ENCODE peak calls at places on chromosomes 6 and 20, in five cellular contexts. One of them, this sample, is unnamed. For H3K27me3, H3K9me3 and H3K36me3, the result is how much of the 10 kb centered on the place peaks cover.

GRCh38 chr6:125989631-125990030 is 3.3 kb downstream of the TRMT11 start:
- DNase-seq in CD8-positive, alpha-beta T cell: no peak
- DNase-seq in adrenal gland: no peak
- DNase-seq in cardiac muscle cell: no peak
- DNase-seq in naive thymus-derived CD4-positive, alpha-beta T cell: no peak
- DNase-seq in this sample: no peak

GRCh38 chr6:3517350-3517749 is 60.5 kb upstream of the SLC22A23 start:
- DNase-seq in naive thymus-derived CD4-positive, alpha-beta T cell: no peak
- DNase-seq in cardiac muscle cell: no peak
- DNase-seq in adrenal gland: no peak
- DNase-seq in CD8-positive, alpha-beta T cell: no peak
- DNase-seq in this sample: peak

GRCh38 chr6:30075987-30076311 is 380 bp upstream of the RNF39 start:
- DNase-seq in adrenal gland: no peak
- DNase-seq in CD8-positive, alpha-beta T cell: no peak
- DNase-seq in cardiac muscle cell: no peak
- DNase-seq in naive thymus-derived CD4-positive, alpha-beta T cell: no peak
- DNase-seq in this sample: no peak

GRCh38 chr6:39124114-39124513 is 9.1 kb upstream of the SAYSD1 start:
- DNase-seq in adrenal gland: no peak
- DNase-seq in naive thymus-derived CD4-positive, alpha-beta T cell: no peak
- DNase-seq in cardiac muscle cell: peak
- DNase-seq in CD8-positive, alpha-beta T cell: no peak
- DNase-seq in this sample: no peak

GRCh38 chr6:32908897-32909296 is 31.9 kb downstream of the HLA-DMB start:
- DNase-seq in naive thymus-derived CD4-positive, alpha-beta T cell: no peak
- DNase-seq in CD8-positive, alpha-beta T cell: no peak
- DNase-seq in cardiac muscle cell: no peak
- DNase-seq in adrenal gland: no peak
- DNase-seq in this sample: no peak

GRCh38 chr20:58682656-58683055 is 9.9 kb upstream of the NPEPL1 start:
- DNase-seq in naive thymus-derived CD4-positive, alpha-beta T cell: no peak
- DNase-seq in adrenal gland: no peak
- DNase-seq in CD8-positive, alpha-beta T cell: no peak
- DNase-seq in cardiac muscle cell: no peak
- DNase-seq in this sample: no peak

GRCh38 chr6:21665436-21666199 is 72.1 kb downstream of the SOX4 start:
- DNase-seq in CD8-positive, alpha-beta T cell: no peak
- DNase-seq in cardiac muscle cell: no peak
- DNase-seq in adrenal gland: no peak
- DNase-seq in naive thymus-derived CD4-positive, alpha-beta T cell: no peak
- DNase-seq in this sample: no peak

GRCh38 chr20:33209789-33210188 is 7.4 kb upstream of the BPIFA3 start:
- DNase-seq in CD8-positive, alpha-beta T cell: no peak
- DNase-seq in adrenal gland: peak
- DNase-seq in cardiac muscle cell: peak
- DNase-seq in naive thymus-derived CD4-positive, alpha-beta T cell: no peak
- DNase-seq in this sample: peak

GRCh38 chr6:159691963-159692287 is 1.1 kb downstream of the SOD2 start:
- DNase-seq in adrenal gland: no peak
- DNase-seq in CD8-positive, alpha-beta T cell: no peak
- DNase-seq in cardiac muscle cell: no peak
- DNase-seq in naive thymus-derived CD4-positive, alpha-beta T cell: no peak
- DNase-seq in this sample: no peak

GRCh38 chr6:99129835-99130234 is 182.1 kb upstream of the FBXL4 start:
- DNase-seq in CD8-positive, alpha-beta T cell: no peak
- DNase-seq in cardiac muscle cell: no peak
- DNase-seq in naive thymus-derived CD4-positive, alpha-beta T cell: no peak
- DNase-seq in adrenal gland: no peak
- DNase-seq in this sample: no peak

GRCh38 chr20:51326241-51326819 is 216.2 kb downstream of the NFATC2 start:
- DNase-seq in CD8-positive, alpha-beta T cell: no peak
- DNase-seq in adrenal gland: peak
- DNase-seq in cardiac muscle cell: peak
- DNase-seq in naive thymus-derived CD4-positive, alpha-beta T cell: no peak
- DNase-seq in this sample: no peak

GRCh38 chr6:112149719-112150263 is 62.4 kb downstream of the FAM229B start:
- DNase-seq in CD8-positive, alpha-beta T cell: no peak
- DNase-seq in naive thymus-derived CD4-positive, alpha-beta T cell: no peak
- DNase-seq in cardiac muscle cell: no peak
- DNase-seq in adrenal gland: no peak
- DNase-seq in this sample: no peak

GRCh38 chr6:3813150-3813780 is 35.9 kb upstream of the FAM50B start:
- DNase-seq in adrenal gland: peak
- DNase-seq in naive thymus-derived CD4-positive, alpha-beta T cell: no peak
- DNase-seq in cardiac muscle cell: no peak
- DNase-seq in CD8-positive, alpha-beta T cell: no peak
- DNase-seq in this sample: peak

GRCh38 chr6:104525677-104526322 is 333.9 kb downstream of the HACE1 start:
- DNase-seq in naive thymus-derived CD4-positive, alpha-beta T cell: peak
- DNase-seq in adrenal gland: peak
- DNase-seq in CD8-positive, alpha-beta T cell: peak
- DNase-seq in cardiac muscle cell: peak
- DNase-seq in this sample: peak

GRCh38 chr20:35762461-35762860 is 9.4 kb upstream of the PHF20 start:
- DNase-seq in CD8-positive, alpha-beta T cell: no peak
- DNase-seq in naive thymus-derived CD4-positive, alpha-beta T cell: no peak
- DNase-seq in cardiac muscle cell: no peak
- DNase-seq in adrenal gland: no peak
- DNase-seq in this sample: no peak

GRCh38 chr6:65701325-65701724 is 5.7 kb downstream of the EYS start:
- DNase-seq in naive thymus-derived CD4-positive, alpha-beta T cell: no peak
- DNase-seq in CD8-positive, alpha-beta T cell: no peak
- DNase-seq in cardiac muscle cell: no peak
- DNase-seq in adrenal gland: no peak
- DNase-seq in this sample: no peak

GRCh38 chr20:19265646-19266374 is 53.4 kb downstream of the SLC24A3 start:
- DNase-seq in naive thymus-derived CD4-positive, alpha-beta T cell: no peak
- DNase-seq in adrenal gland: no peak
- DNase-seq in CD8-positive, alpha-beta T cell: no peak
- DNase-seq in cardiac muscle cell: peak
- DNase-seq in this sample: no peak

GRCh38 chr6:37038297-37039198 is 33.1 kb downstream of the FGD2 start:
- DNase-seq in CD8-positive, alpha-beta T cell: no peak
- DNase-seq in naive thymus-derived CD4-positive, alpha-beta T cell: no peak
- DNase-seq in adrenal gland: peak
- DNase-seq in cardiac muscle cell: no peak
- DNase-seq in this sample: no peak

GRCh38 chr20:49424536-49424935 is 57.9 kb downstream of the KCNB1 start:
- DNase-seq in adrenal gland: no peak
- DNase-seq in CD8-positive, alpha-beta T cell: no peak
- DNase-seq in naive thymus-derived CD4-positive, alpha-beta T cell: no peak
- DNase-seq in cardiac muscle cell: no peak
- DNase-seq in this sample: peak

GRCh38 chr20:57407541-57407956 is 16.4 kb downstream of the RBM38 start:
- DNase-seq in cardiac muscle cell: no peak
- DNase-seq in adrenal gland: no peak
- DNase-seq in naive thymus-derived CD4-positive, alpha-beta T cell: no peak
- DNase-seq in CD8-positive, alpha-beta T cell: peak
- DNase-seq in this sample: no peak

GRCh38 chr6:83199865-83200230 is 6.7 kb downstream of the RWDD2A start:
- DNase-seq in adrenal gland: no peak
- DNase-seq in cardiac muscle cell: no peak
- DNase-seq in CD8-positive, alpha-beta T cell: no peak
- DNase-seq in naive thymus-derived CD4-positive, alpha-beta T cell: no peak
- DNase-seq in this sample: peak

GRCh38 chr6:165988757-165989456 is 178.7 kb downstream of the TBXT start:
- DNase-seq in adrenal gland: no peak
- DNase-seq in cardiac muscle cell: no peak
- DNase-seq in CD8-positive, alpha-beta T cell: no peak
- DNase-seq in naive thymus-derived CD4-positive, alpha-beta T cell: no peak
- DNase-seq in this sample: no peak

GRCh38 chr6:30071081-30071818 is 4.3 kb downstream of the PPP1R11 start:
- DNase-seq in cardiac muscle cell: peak
- DNase-seq in adrenal gland: peak
- DNase-seq in CD8-positive, alpha-beta T cell: no peak
- DNase-seq in naive thymus-derived CD4-positive, alpha-beta T cell: no peak
- DNase-seq in this sample: no peak

DNA sequence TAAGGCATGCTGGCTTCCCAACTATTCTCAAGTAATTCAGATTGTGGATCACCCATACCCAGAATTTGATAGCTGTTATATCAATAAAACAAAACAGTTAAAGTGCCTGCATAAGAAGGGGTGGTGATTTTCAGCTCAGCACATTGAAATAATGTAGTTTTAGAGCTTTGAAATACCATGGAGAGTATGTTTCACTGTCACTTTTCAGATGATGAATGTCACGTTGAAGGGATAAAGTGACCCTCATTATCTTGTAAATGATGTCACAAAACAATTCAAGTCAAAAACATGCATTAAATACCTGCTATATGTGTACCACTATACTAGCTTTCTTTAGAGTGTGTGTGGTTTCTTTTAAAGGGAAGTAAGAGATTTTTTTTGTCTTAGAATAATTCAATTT is 27.6 kb downstream of the MLIP start:
- DNase-seq in naive thymus-derived CD4-positive, alpha-beta T cell: no peak
- DNase-seq in adrenal gland: no peak
- DNase-seq in CD8-positive, alpha-beta T cell: no peak
- DNase-seq in cardiac muscle cell: no peak
- DNase-seq in this sample: no peak
- H3K27me3 ChIP-seq in naive thymus-derived CD4-positive, alpha-beta T cell: under half
- H3K27me3 ChIP-seq in adrenal gland: under half
- H3K27me3 ChIP-seq in CD8-positive, alpha-beta T cell: under half
- H3K27me3 ChIP-seq in cardiac muscle cell: under half
- H3K27me3 ChIP-seq in this sample: under half

GRCh38 chr20:55099251-55099650 is 623.9 kb downstream of the DOK5 start:
- DNase-seq in cardiac muscle cell: no peak
- DNase-seq in naive thymus-derived CD4-positive, alpha-beta T cell: no peak
- DNase-seq in CD8-positive, alpha-beta T cell: no peak
- DNase-seq in adrenal gland: no peak
- DNase-seq in this sample: no peak
- H3K9me3 ChIP-seq in cardiac muscle cell: under half
- H3K9me3 ChIP-seq in naive thymus-derived CD4-positive, alpha-beta T cell: under half
- H3K9me3 ChIP-seq in CD8-positive, alpha-beta T cell: under half
- H3K9me3 ChIP-seq in adrenal gland: under half
- H3K9me3 ChIP-seq in this sample: under half

GRCh38 chr6:28838634-28839442 is 84.9 kb downstream of the TRIM27 start:
- DNase-seq in naive thymus-derived CD4-positive, alpha-beta T cell: peak
- DNase-seq in adrenal gland: peak
- DNase-seq in CD8-positive, alpha-beta T cell: peak
- DNase-seq in cardiac muscle cell: peak
- DNase-seq in this sample: peak

GRCh38 chr6:28838289-28838633 is 85.5 kb downstream of the TRIM27 start:
- DNase-seq in CD8-positive, alpha-beta T cell: peak
- DNase-seq in cardiac muscle cell: peak
- DNase-seq in naive thymus-derived CD4-positive, alpha-beta T cell: peak
- DNase-seq in adrenal gland: peak
- DNase-seq in this sample: no peak

GRCh38 chr6:28841290-28841689 is 82.5 kb downstream of the TRIM27 start:
- DNase-seq in CD8-positive, alpha-beta T cell: no peak
- DNase-seq in adrenal gland: no peak
- DNase-seq in cardiac muscle cell: no peak
- DNase-seq in naive thymus-derived CD4-positive, alpha-beta T cell: no peak
- DNase-seq in this sample: no peak

GRCh38 chr6:28839443-28840120 is 84.2 kb downstream of the TRIM27 start:
- DNase-seq in adrenal gland: no peak
- DNase-seq in cardiac muscle cell: no peak
- DNase-seq in naive thymus-derived CD4-positive, alpha-beta T cell: no peak
- DNase-seq in CD8-positive, alpha-beta T cell: no peak
- DNase-seq in this sample: no peak
- H3K36me3 ChIP-seq in adrenal gland: under half
- H3K36me3 ChIP-seq in cardiac muscle cell: under half
- H3K36me3 ChIP-seq in naive thymus-derived CD4-positive, alpha-beta T cell: under half
- H3K36me3 ChIP-seq in CD8-positive, alpha-beta T cell: under half
- H3K36me3 ChIP-seq in this sample: under half

GRCh38 chr20:53269380-53269779 is 297.2 kb downstream of the TSHZ2 start:
- DNase-seq in cardiac muscle cell: no peak
- DNase-seq in adrenal gland: no peak
- DNase-seq in CD8-positive, alpha-beta T cell: no peak
- DNase-seq in naive thymus-derived CD4-positive, alpha-beta T cell: no peak
- DNase-seq in this sample: no peak
- H3K27me3 ChIP-seq in cardiac muscle cell: under half
- H3K27me3 ChIP-seq in adrenal gland: under half
- H3K27me3 ChIP-seq in CD8-positive, alpha-beta T cell: under half
- H3K27me3 ChIP-seq in naive thymus-derived CD4-positive, alpha-beta T cell: under half
- H3K27me3 ChIP-seq in this sample: under half

GRCh38 chr20:62112368-62112767 is 9.9 kb upstream of the LSM14B start:
- DNase-seq in naive thymus-derived CD4-positive, alpha-beta T cell: no peak
- DNase-seq in adrenal gland: no peak
- DNase-seq in CD8-positive, alpha-beta T cell: no peak
- DNase-seq in cardiac muscle cell: no peak
- DNase-seq in this sample: no peak
- H3K9me3 ChIP-seq in naive thymus-derived CD4-positive, alpha-beta T cell: under half
- H3K9me3 ChIP-seq in adrenal gland: under half
- H3K9me3 ChIP-seq in CD8-positive, alpha-beta T cell: half or more
- H3K9me3 ChIP-seq in cardiac muscle cell: under half
- H3K9me3 ChIP-seq in this sample: under half

DNA sequence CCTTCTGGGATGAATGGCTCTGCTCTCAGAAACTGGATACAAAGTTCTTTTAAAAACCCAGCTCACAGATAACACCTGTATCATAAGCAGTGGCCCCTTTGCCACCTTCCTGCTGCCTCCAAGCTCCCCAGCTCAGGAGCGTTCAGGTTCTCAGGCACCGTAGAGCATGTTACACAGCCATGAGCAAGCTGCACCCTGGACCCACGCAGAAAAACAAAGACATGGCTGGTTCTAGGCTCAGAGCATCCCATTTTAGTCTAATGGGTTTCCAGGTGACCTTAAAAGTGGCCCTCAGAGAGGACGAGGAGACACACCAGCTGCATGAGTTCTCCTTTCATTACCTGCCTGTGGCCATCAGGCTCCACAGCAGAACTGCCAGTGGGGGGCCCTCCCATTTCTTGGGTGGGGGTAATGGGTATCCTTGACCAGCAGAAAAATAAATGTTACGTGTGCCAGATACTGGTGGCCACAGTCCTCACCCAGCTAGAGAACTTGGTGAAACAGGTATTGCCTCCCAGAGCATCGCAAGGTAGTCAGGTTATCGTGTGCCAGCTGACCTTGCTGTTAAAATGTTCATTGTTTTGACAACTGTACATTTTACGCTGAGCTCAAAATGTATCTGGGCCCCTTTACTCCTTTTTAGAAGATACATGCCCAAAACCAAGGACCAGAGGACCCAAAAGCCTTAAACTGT is 7.5 kb downstream of the PSMA7 start:
- DNase-seq in adrenal gland: no peak
- DNase-seq in cardiac muscle cell: no peak
- DNase-seq in naive thymus-derived CD4-positive, alpha-beta T cell: no peak
- DNase-seq in CD8-positive, alpha-beta T cell: no peak
- DNase-seq in this sample: no peak
- H3K36me3 ChIP-seq in adrenal gland: half or more
- H3K36me3 ChIP-seq in cardiac muscle cell: half or more
- H3K36me3 ChIP-seq in naive thymus-derived CD4-positive, alpha-beta T cell: under half
- H3K36me3 ChIP-seq in CD8-positive, alpha-beta T cell: half or more
- H3K36me3 ChIP-seq in this sample: half or more

DNA sequence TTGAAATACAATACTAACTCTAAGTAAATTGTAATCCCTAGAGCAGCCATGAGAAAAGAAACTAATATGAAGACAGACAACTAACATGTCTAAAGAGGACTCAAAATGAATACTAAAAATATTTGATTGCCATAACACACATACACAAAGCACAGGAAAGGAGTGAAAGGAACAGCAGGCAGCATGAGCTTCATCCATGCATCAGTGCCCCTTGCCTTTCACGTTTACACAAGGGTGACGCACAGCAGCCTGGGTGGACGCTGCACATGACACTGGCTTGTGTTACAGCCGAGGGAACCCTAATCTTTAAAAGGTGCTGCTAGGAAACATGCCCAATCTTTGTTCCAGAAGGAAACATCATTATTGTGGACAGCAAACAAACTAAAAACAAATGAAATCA is 123.5 kb downstream of the MAN1A1 start:
- DNase-seq in naive thymus-derived CD4-positive, alpha-beta T cell: no peak
- DNase-seq in cardiac muscle cell: peak
- DNase-seq in adrenal gland: no peak
- DNase-seq in CD8-positive, alpha-beta T cell: no peak
- DNase-seq in this sample: no peak
- H3K27me3 ChIP-seq in naive thymus-derived CD4-positive, alpha-beta T cell: under half
- H3K27me3 ChIP-seq in cardiac muscle cell: under half
- H3K27me3 ChIP-seq in adrenal gland: under half
- H3K27me3 ChIP-seq in CD8-positive, alpha-beta T cell: under half
- H3K27me3 ChIP-seq in this sample: under half

This sample was measured in MG63.